ENCODE peak calls at places on chromosomes 16 and 17, in four cellular contexts. C, B, V and M are unnamed samples.

GRCh38 chr17:41917957-41918391 is 777 bp downstream of the ACLY start:
- DNase-seq in C (peak), V (peak), B (peak), M (peak)

GRCh38 chr17:79026345-79027273 is 2.6 kb downstream of the C1QTNF1 start:
- DNase-seq in B (peak), V (peak), C (no peak), M (peak)

GRCh38 chr16:78970650-78971049 is 629.9 kb downstream of the MAF start:
- DNase-seq in B (no peak), C (no peak), V (no peak), M (no peak)

GRCh38 chr16:58048914-58049696 is 23.6 kb downstream of the MMP15 start:
- DNase-seq in V (no peak), C (no peak), B (no peak), M (no peak)

GRCh38 chr17:64491034-64491860 is 5.6 kb downstream of the POLG2 start:
- DNase-seq in C (no peak), B (no peak), V (no peak), M (no peak)

GRCh38 chr17:47066095-47066494 is 87.0 kb upstream of the RPRML start:
- DNase-seq in B (no peak), V (no peak), C (no peak), M (no peak)

GRCh38 chr16:81350306-81350615 is 35.5 kb downstream of the GAN start:
- DNase-seq in V (no peak), B (no peak), C (no peak), M (no peak)

GRCh38 chr16:68744744-68745280 is 7.7 kb downstream of the CDH1 start:
- DNase-seq in V (no peak), C (peak), B (no peak), M (no peak)

GRCh38 chr17:69012895-69013805 is 47.6 kb downstream of the ABCA9 start:
- DNase-seq in V (no peak), B (no peak), C (no peak), M (no peak)

GRCh38 chr16:67883872-67884261 is 818 bp upstream of the NRN1L start:
- DNase-seq in C (no peak), V (peak), B (peak), M (peak)

GRCh38 chr16:12811441-12812198 is 7.9 kb upstream of the CPPED1 start:
- DNase-seq in V (no peak), C (no peak), B (peak), M (no peak)

GRCh38 chr16:85982563-85982939 is 83.6 kb downstream of the IRF8 start:
- DNase-seq in B (no peak), V (peak), C (no peak), M (peak)

GRCh38 chr16:1272453-1273198 is 16.8 kb downstream of the TPSD1 start:
- DNase-seq in B (no peak), V (no peak), C (peak), M (no peak)